ENCODE peak calls at places on chromosomes 5 and 9, in five cellular contexts. E is CD8-positive, alpha-beta T cell; Q is GM12878; J is MM.1S; D is A673. K is an unnamed sample.

GRCh38 chr5:67770431-67771025 is 445.0 kb upstream of the PIK3R1 start:
- DNase-seq in Q (peak; percentile 5), E (no peak), J (no peak), D (no peak), K (peak; percentile 8)

GRCh38 chr5:139226131-139226530 is 28.0 kb upstream of the SIL1 start:
- DNase-seq in J (no peak), Q (no peak), E (no peak), D (no peak), K (no peak)

GRCh38 chr9:124771867-124772621 is 933 bp upstream of the NR6A1 start:
- DNase-seq in D (peak; percentile 85), E (peak; percentile 30), Q (no peak), J (peak; percentile 34), K (peak; percentile 72)

GRCh38 chr9:88313364-88314220 is 74.7 kb upstream of the SPIN1 start:
- DNase-seq in J (no peak), D (no peak), Q (no peak), E (peak; percentile 32), K (no peak)

GRCh38 chr9:86946712-86947145 is 577 bp downstream of the GAS1 start:
- DNase-seq in Q (no peak), D (peak; percentile 84), E (peak; percentile 30), J (peak; percentile 63), K (peak; percentile 38)

GRCh38 chr9:135971892-135972291 is 10.7 kb upstream of the UBAC1 start:
- DNase-seq in E (peak; percentile 63), D (no peak), J (peak; percentile 83), Q (no peak), K (no peak)

GRCh38 chr5:104018299-104018698 is 455.7 kb upstream of the NUDT12 start:
- DNase-seq in E (no peak), D (no peak), Q (no peak), J (no peak), K (no peak)

GRCh38 chr5:176671890-176672615 is 24.8 kb downstream of the TSPAN17 start:
- DNase-seq in J (no peak), Q (no peak), D (no peak), E (no peak), K (no peak)

GRCh38 chr5:42756630-42757601 is at the start of gene CCDC152:
- DNase-seq in Q (no peak), J (no peak), D (peak; percentile 66), E (peak; percentile 62), K (peak; percentile 65)

GRCh38 chr5:133440467-133441115 is 171.8 kb downstream of the FSTL4 start:
- DNase-seq in D (no peak), E (no peak), Q (no peak), J (no peak), K (no peak)

GRCh38 chr9:124812401-124813016 is 35.6 kb downstream of the OLFML2A start:
- DNase-seq in J (no peak), E (no peak), Q (no peak), D (peak; percentile 73), K (no peak)

GRCh38 chr9:3733039-3733408 is 207.2 kb upstream of the RFX3 start:
- DNase-seq in Q (peak; percentile 9), E (no peak), J (no peak), D (no peak), K (no peak)

GRCh38 chr9:129400971-129401622 is 219.8 kb downstream of the C9orf50 start:
- DNase-seq in E (no peak), J (no peak), D (no peak), Q (no peak), K (no peak)

GRCh38 chr5:104299998-104300706 is 737.6 kb upstream of the NUDT12 start:
- DNase-seq in D (no peak), E (no peak), J (peak; percentile 34), Q (no peak), K (no peak)

GRCh38 chr5:158840193-158840592 is 259.5 kb downstream of the EBF1 start:
- DNase-seq in J (no peak), D (no peak), E (no peak), Q (no peak), K (no peak)

GRCh38 chr5:137566780-137567179 is 67.7 kb upstream of the SPOCK1 start:
- DNase-seq in Q (no peak), E (no peak), J (no peak), D (no peak), K (no peak)

GRCh38 chr5:95070866-95071265 is 214.0 kb downstream of the MCTP1 start:
- DNase-seq in Q (no peak), D (no peak), E (no peak), J (no peak), K (no peak)

GRCh38 chr9:88544245-88544644 is 9.3 kb downstream of the NXNL2 start:
- DNase-seq in Q (no peak), D (no peak), J (no peak), E (no peak), K (no peak)

GRCh38 chr9:107043886-107044285 is 180.9 kb downstream of the ZNF462 start:
- DNase-seq in E (no peak), J (no peak), D (peak; percentile 9), Q (no peak), K (no peak)

GRCh38 chr5:61450170-61450815 is 118.2 kb downstream of the ZSWIM6 start:
- DNase-seq in Q (no peak), E (no peak), J (no peak), D (peak; percentile 44), K (no peak)

GRCh38 chr9:19662213-19662612 is 126.6 kb downstream of the SLC24A2 start:
- DNase-seq in E (no peak), D (no peak), Q (no peak), J (no peak), K (no peak)

GRCh38 chr9:137298401-137298982 is 3.6 kb downstream of the NRARP start:
- DNase-seq in D (no peak), E (no peak), J (no peak), Q (no peak), K (no peak)

GRCh38 chr5:158384535-158385421 is 525.8 kb upstream of the CLINT1 start:
- DNase-seq in J (no peak), Q (no peak), D (no peak), E (no peak), K (no peak)

GRCh38 chr9:134163374-134164196 is 779 bp downstream of the RNU6ATAC start:
- DNase-seq in D (peak; percentile 66), Q (no peak), E (peak; percentile 66), J (peak; percentile 70), K (peak; percentile 81)

GRCh38 chr5:122054266-122054665 is 23.8 kb downstream of the LOX start:
- DNase-seq in D (no peak), E (no peak), J (no peak), Q (no peak), K (no peak)

GRCh38 chr5:147998704-147999103 is 65.1 kb upstream of the SPINK5 start:
- DNase-seq in J (no peak), D (no peak), E (no peak), Q (no peak), K (no peak)

GRCh38 chr9:116800885-116801284 is 113.8 kb downstream of the TRIM32 start:
- DNase-seq in Q (no peak), D (peak; percentile 51), J (no peak), E (no peak), K (peak; percentile 15)

DNA sequence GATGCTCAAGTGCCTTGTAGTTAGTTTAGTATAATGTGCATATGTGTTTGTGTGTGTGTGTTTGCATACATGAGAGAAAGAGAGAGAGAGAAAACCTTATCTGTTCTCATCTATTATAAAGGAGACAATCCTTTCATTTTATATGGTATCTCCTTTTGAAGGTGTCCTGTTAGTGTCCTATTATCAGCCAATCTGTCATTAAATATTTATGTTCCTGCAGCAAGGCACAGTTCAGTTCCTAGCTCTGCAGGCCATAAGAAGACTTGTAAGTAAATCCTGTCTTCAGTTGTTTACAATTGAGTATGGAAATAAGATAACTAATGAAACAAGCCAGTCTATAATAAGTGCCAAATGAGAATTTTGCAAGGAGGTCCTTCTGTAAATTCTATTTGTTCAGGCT is 18.0 kb downstream of the MAP1B start:
- DNase-seq in E (no peak), Q (no peak), D (no peak), J (no peak), K (no peak)
- H3K4me3 ChIP-seq in E (no peak overlapping the region), Q (no peak overlapping the region), D (no peak overlapping the region), J (no peak overlapping the region), K (no peak overlapping the region)

DNA sequence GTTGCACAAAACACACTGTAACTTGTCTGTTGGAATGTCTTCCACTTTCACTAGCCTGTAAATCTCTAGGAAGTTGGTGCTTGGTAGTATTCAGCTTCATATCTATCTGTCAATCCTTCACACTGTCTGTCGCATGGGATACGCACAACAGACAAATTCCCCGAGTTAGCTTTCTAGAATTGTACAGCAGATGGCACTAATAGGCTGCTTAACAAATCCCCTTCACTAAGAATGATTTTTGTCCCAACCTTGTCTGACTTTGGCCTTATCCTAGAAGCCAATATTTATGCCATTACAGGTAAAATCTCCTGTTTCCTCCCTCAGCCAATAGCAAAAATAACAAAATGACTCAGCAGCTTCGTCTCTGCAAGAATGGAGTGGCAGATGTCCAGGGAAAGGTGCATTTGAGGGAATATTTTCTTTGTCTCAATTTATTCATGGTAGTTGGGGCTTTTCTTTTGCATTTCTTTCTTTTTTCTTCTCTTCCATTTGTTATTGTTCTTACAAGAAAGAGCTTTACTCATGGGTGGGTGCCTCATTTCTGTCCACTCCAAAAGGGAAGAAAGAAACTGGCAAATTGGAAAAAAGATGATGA is 3.1 kb downstream of the NUDT2 start:
- DNase-seq in J (peak; percentile 30), E (no peak), D (peak; percentile 68), Q (peak; percentile 12), K (no peak)
- TF ChIP-seq CTCF in J (peak; percentile 33), E (peak; percentile 46), D (peak; percentile 70), Q (peak; percentile 42), K (peak; percentile 48)

GRCh38 chr5:131693894-131694293 is 58.9 kb upstream of the RAPGEF6 start:
- DNase-seq in D (no peak), J (no peak), Q (no peak), E (no peak), K (no peak)

GRCh38 chr5:131694926-131695325 is 59.9 kb upstream of the RAPGEF6 start:
- DNase-seq in E (no peak), D (no peak), J (no peak), Q (no peak), K (no peak)
- H3K36me3 ChIP-seq in E (no peaks in the 10 kb centered on the region), D (peaks cover 11% of the 10 kb centered on the region), J (no peaks in the 10 kb centered on the region), Q (peaks cover 12% of the 10 kb centered on the region), K (no peaks in the 10 kb centered on the region)

GRCh38 chr9:128222880-128223670 is 19.9 kb downstream of the DNM1 start:
- DNase-seq in Q (no peak), D (no peak), J (no peak), E (no peak), K (no peak)
- H3K4me3 ChIP-seq in Q (no peak overlapping the region), D (no peak overlapping the region), J (no peak overlapping the region), E (no peak overlapping the region), K (no peak overlapping the region)